ENCODE peak calls at places on chromosomes 1 and 21, in four cellular contexts. N, I, A and G are unnamed samples.

GRCh38 chr1:205240118-205240517 is 12.4 kb downstream of the TMCC2 start:
- DNase-seq in N (no peak), I (no peak), A (no peak), G (no peak)

GRCh38 chr1:39076127-39076798 is 50.1 kb downstream of the NDUFS5 start:
- DNase-seq in N (peak; percentile 68), I (peak; percentile 86), A (no peak), G (peak; percentile 69)

GRCh38 chr1:27153549-27153886 is 1.4 kb downstream of the SLC9A1 start:
- DNase-seq in N (peak; percentile 54), I (no peak), A (no peak), G (peak; percentile 28)

GRCh38 chr1:30727796-30728195 is 4.4 kb upstream of the MATN1 start:
- DNase-seq in N (peak; percentile 57), I (peak; percentile 62), A (no peak), G (peak; percentile 56)

GRCh38 chr1:159261726-159262494 is 40.2 kb upstream of the FCER1A start:
- DNase-seq in N (no peak), I (no peak), A (no peak), G (no peak)

GRCh38 chr1:163071381-163072255 is 2.5 kb downstream of the RGS4 start:
- DNase-seq in N (peak; percentile 93), I (peak; percentile 88), A (no peak), G (peak; percentile 88)

GRCh38 chr1:112882271-112882744 is 73.7 kb downstream of the SLC16A1 start:
- DNase-seq in N (peak; percentile 65), I (no peak), A (no peak), G (no peak)

GRCh38 chr1:218557731-218558130 is 212.6 kb downstream of the TGFB2 start:
- DNase-seq in N (no peak), I (peak; percentile 54), A (no peak), G (peak; percentile 66)

GRCh38 chr1:2805801-2806430 is 4.4 kb upstream of the TTC34 start:
- DNase-seq in N (no peak), I (no peak), A (no peak), G (no peak)

GRCh38 chr1:66998972-66999371 is 55.0 kb downstream of the SLC35D1 start:
- DNase-seq in N (no peak), I (peak; percentile 76), A (no peak), G (no peak)

GRCh38 chr1:202624781-202625108 is 85.5 kb downstream of the SYT2 start:
- DNase-seq in N (no peak), I (no peak), A (no peak), G (no peak)

GRCh38 chr1:43036932-43037331 is 78.3 kb upstream of the SLC2A1 start:
- DNase-seq in N (no peak), I (no peak), A (no peak), G (no peak)

GRCh38 chr1:3717715-3718601 is 34.3 kb upstream of the CCDC27 start:
- DNase-seq in N (peak; percentile 40), I (no peak), A (peak; percentile 46), G (no peak)

GRCh38 chr21:39025198-39025597 is 158.1 kb downstream of the PSMG1 start:
- DNase-seq in N (no peak), I (no peak), A (no peak), G (no peak)

GRCh38 chr1:23628951-23629387 is 62.6 kb upstream of the RPL11 start:
- DNase-seq in N (no peak), I (no peak), A (peak; percentile 27), G (no peak)